ENCODE peak calls at places on chromosomes 1 and 21, in five cellular contexts. M, C, E, P and H are unnamed samples.

GRCh38 chr1:227891223-227891954 is 56.3 kb downstream of the WNT9A start:
- DNase-seq in P (peak), C (peak), M (peak), E (peak), H (peak)

GRCh38 chr1:78651247-78651646 is 1.6 kb downstream of the IFI44 start:
- DNase-seq in C (no peak), E (no peak), P (no peak), M (no peak), H (peak)

GRCh38 chr1:31760901-31761470 is 3.2 kb downstream of the ADGRB2 start:
- DNase-seq in P (peak), M (peak), C (peak), E (no peak), H (peak)

GRCh38 chr1:22794691-22795090 is 84.1 kb downstream of the EPHB2 start:
- DNase-seq in C (no peak), E (no peak), P (peak), M (no peak), H (no peak)

GRCh38 chr1:220166853-220167252 is 72.9 kb downstream of the IARS2 start:
- DNase-seq in E (no peak), P (no peak), M (no peak), C (no peak), H (no peak)

GRCh38 chr21:45460611-45461368 is 55.8 kb downstream of the COL18A1 start:
- DNase-seq in C (no peak), P (no peak), M (no peak), E (no peak), H (no peak)

GRCh38 chr21:29805110-29805509 is 134.7 kb downstream of the GRIK1 start:
- DNase-seq in M (no peak), C (no peak), E (no peak), P (no peak), H (no peak)

GRCh38 chr1:217354900-217355299 is 276.0 kb downstream of the GPATCH2 start:
- DNase-seq in E (no peak), C (no peak), M (no peak), P (no peak), H (no peak)

GRCh38 chr1:40720493-40720892 is 29.0 kb downstream of the NFYC start:
- DNase-seq in E (no peak), P (no peak), C (no peak), M (no peak), H (no peak)

GRCh38 chr1:64470670-64471217 is 815 bp downstream of the CACHD1 start:
- DNase-seq in E (peak), P (peak), C (peak), M (peak), H (peak)

GRCh38 chr1:152185544-152186391 is 26.7 kb upstream of the RPTN start:
- DNase-seq in P (peak), E (no peak), C (peak), M (peak), H (no peak)

GRCh38 chr1:31669433-31669785 is 24.7 kb upstream of the PEF1 start:
- DNase-seq in C (no peak), M (no peak), P (no peak), E (no peak), H (no peak)

GRCh38 chr1:201608635-201609395 is 69.9 kb downstream of the NAV1 start:
- DNase-seq in P (no peak), E (no peak), M (no peak), C (no peak), H (no peak)

GRCh38 chr1:205480349-205481278 is 23.9 kb upstream of the CDK18 start:
- DNase-seq in E (no peak), M (no peak), P (no peak), C (no peak), H (no peak)

GRCh38 chr1:153933420-153933819 is 10.6 kb upstream of the GATAD2B start:
- DNase-seq in C (no peak), M (no peak), E (no peak), P (no peak), H (peak)

GRCh38 chr1:48701445-48701844 is 75.2 kb downstream of the BEND5 start:
- DNase-seq in E (no peak), C (no peak), P (no peak), M (no peak), H (no peak)

GRCh38 chr1:232725303-232726047 is 79.7 kb upstream of the MAP10 start:
- DNase-seq in C (no peak), M (no peak), P (no peak), E (no peak), H (no peak)

GRCh38 chr1:2826316-2826715 is 24.8 kb upstream of the TTC34 start:
- DNase-seq in M (no peak), C (no peak), P (no peak), E (no peak), H (no peak)

GRCh38 chr1:2384130-2384860 is 7.1 kb downstream of the MORN1 start:
- DNase-seq in C (no peak), P (peak), E (no peak), M (no peak), H (peak)

GRCh38 chr1:204355913-204356312 is 3.8 kb downstream of the PLEKHA6 start:
- DNase-seq in E (no peak), M (no peak), C (no peak), P (no peak), H (no peak)

GRCh38 chr1:182783068-182783467 is 6.5 kb upstream of the NPL start:
- DNase-seq in C (no peak), P (no peak), M (no peak), E (no peak), H (no peak)

GRCh38 chr1:170296642-170297041 is 150.9 kb downstream of the NTMT2 start:
- DNase-seq in P (no peak), E (no peak), C (no peak), M (no peak), H (no peak)

GRCh38 chr1:151494741-151495281 is 16.4 kb upstream of the CGN start:
- DNase-seq in M (no peak), E (no peak), P (no peak), C (no peak), H (no peak)

GRCh38 chr1:112806090-112806642 is 91.0 kb upstream of the PPM1J start:
- DNase-seq in M (no peak), E (no peak), P (no peak), C (no peak), H (no peak)

GRCh38 chr1:55192093-55192492 is 23.1 kb downstream of the USP24 start:
- DNase-seq in C (no peak), M (no peak), E (no peak), P (no peak), H (no peak)

GRCh38 chr1:94935476-94935875 is 8.6 kb upstream of the CNN3 start:
- DNase-seq in C (no peak), E (no peak), P (no peak), M (no peak), H (no peak)

GRCh38 chr21:37230632-37231246 is 36.4 kb downstream of the VPS26C start:
- DNase-seq in E (peak), M (no peak), C (no peak), P (no peak), H (no peak)

GRCh38 chr1:235015291-235015990 is 113.2 kb downstream of the TOMM20 start:
- DNase-seq in C (no peak), M (no peak), P (no peak), E (no peak), H (no peak)

GRCh38 chr1:182054698-182055326 is 6.7 kb downstream of the ZNF648 start:
- DNase-seq in E (no peak), C (no peak), P (peak), M (no peak), H (no peak)

GRCh38 chr1:179754031-179754624 is 11.0 kb downstream of the FAM163A start:
- DNase-seq in P (no peak), C (no peak), E (no peak), M (no peak), H (no peak)

DNA sequence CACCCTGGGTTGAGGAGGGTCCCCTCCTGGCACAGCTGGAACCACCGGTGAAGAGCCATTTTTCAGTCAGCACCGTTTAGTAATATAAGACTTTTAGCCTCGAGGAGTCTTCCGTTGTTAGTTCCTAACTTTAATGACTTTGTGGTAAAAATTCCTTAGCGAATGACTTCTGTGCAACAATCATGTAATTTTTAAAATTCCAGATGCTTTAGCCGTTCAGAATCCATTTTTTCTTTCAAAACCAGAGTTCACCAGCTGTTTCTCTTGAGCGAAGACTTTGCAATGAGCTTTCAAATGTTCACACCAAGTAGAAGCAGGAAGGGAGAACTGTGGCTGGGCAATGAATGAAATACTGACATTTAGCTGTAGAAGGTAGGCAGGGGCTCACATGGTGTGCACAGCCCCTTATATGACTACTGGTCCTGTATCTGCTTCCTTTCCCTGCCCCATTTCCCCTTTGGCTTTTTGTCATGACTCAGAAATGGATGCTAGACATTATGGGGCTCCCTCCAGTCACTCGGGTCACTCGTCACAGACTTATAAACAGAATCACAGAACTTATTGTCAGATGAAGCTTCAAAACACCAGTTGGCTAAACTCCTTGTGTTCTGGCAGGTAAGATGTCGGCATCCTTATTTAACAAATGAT is 4.1 kb downstream of the DISC1 start:
- DNase-seq in E (no peak), P (no peak), M (no peak), C (no peak), H (no peak)
- TF ChIP-seq POLR2AphosphoS5 in E (no peak), P (no peak), M (no peak), C (no peak), H (no peak)

GRCh38 chr1:87331319-87332269 is 2.9 kb downstream of the LMO4 start:
- DNase-seq in M (peak), P (peak), C (no peak), E (peak), H (peak)
- TF ChIP-seq POLR2A in M (no peak), P (peak), C (no peak), E (no peak), H (no peak)

GRCh38 chr1:36183309-36183856 is 27.4 kb downstream of the MAP7D1 start:
- DNase-seq in E (no peak), C (no peak), P (no peak), M (no peak), H (no peak)
- TF ChIP-seq POLR2AphosphoS5 in E (peak), C (no peak), P (peak), M (no peak), H (no peak)

GRCh38 chr1:155320661-155321576 is at the start of gene RUSC1:
- DNase-seq in M (peak), C (peak), P (peak), E (no peak), H (peak)
- TF ChIP-seq POLR2A in M (no peak), C (peak), P (peak), E (no peak), H (no peak)

DNA sequence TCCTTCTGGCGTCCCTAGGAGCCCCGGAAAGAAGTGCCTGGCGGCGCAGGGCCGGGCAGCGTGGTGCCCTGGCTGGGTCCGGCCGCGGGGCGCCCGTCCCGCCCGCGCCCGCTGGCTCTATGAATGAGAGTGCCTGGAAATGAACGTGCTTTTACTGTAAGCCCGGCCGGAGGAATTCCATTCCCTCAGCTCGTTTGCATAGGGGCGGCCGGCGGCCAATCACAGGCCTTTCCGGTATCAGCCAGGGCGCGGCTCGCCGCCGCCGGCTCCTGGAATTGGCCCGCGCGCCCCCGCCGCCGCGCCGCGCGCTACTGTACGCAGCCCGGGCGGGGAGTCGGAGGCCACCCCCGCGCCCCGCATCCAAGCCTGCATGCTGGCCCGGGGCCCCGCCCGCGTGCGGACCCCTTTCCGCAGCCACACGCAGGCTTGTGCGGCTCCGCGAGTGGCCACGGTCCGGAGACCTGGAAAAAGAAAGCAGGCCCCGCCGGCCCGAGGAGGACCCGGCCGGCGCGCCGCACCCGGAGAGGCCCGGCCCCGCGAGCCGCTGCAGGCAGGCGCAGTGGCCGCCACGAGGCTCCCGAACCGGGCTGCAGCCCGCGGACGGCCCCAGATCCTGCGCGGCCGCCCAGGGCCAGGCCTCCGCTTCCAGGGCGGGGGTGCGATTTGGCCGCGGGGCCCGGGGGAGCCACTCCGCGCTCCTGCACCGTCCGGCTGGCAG is 160.4 kb downstream of the RUNX1 start:
- DNase-seq in C (peak), E (peak), M (peak), P (peak), H (peak)
- TF ChIP-seq POLR2AphosphoS5 in C (peak), E (peak), M (peak), P (peak), H (peak)

DNA sequence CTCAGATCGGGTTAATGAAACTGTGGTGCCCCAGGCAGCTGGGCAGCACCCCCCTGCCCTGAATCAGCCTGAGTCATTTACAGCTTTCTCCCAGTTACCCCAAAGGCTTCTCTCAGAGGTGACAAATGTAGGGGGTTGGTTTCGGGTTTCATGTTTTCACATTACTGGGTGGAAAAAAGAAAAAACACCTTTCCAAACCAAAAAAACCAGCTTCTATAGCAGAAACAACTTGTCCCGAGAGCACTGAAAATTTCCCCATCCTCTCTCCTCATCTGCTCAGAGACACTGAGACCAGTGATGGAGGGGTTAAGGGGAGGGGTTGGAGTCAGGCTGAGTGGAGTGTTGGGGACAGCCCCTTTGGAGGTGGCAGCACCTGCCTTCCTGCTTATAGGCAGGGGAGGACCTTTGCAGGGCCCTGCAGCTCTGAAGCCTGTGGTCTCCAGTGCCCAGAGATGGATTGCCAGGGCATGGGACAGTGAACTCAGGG is 15.6 kb downstream of the UTP11 start:
- DNase-seq in P (no peak), E (no peak), M (no peak), C (no peak), H (no peak)
- TF ChIP-seq POLR2A in P (no peak), E (no peak), M (no peak), C (no peak), H (no peak)